ENCODE peak calls at places on chromosomes 5 and 9, in eight cellular contexts. D is psoas muscle; A is cardiac fibroblast; T is CD8-positive, alpha-beta T cell; H is spleen; U is colonic mucosa; K is NT2/D1; S is Panc1. O is an unnamed sample.

GRCh38 chr5:9197881-9198260 is 348.0 kb downstream of the SEMA5A start:
- DNase-seq in H (no peak), D (no peak), A (peak), S (no peak), K (no peak), T (no peak), U (no peak), O (no peak)

GRCh38 chr9:128552744-128553221 is 396 bp downstream of the SPTAN1 start:
- DNase-seq in U (peak), K (peak), S (no peak), T (no peak), H (peak), D (peak), A (peak), O (peak)

GRCh38 chr9:101235105-101235866 is 149.5 kb downstream of the BAAT start:
- DNase-seq in D (no peak), U (no peak), H (no peak), T (no peak), K (peak), S (no peak), A (peak), O (no peak)

GRCh38 chr5:170584003-170584402 is 80.2 kb downstream of the KCNIP1 start:
- DNase-seq in U (no peak), S (no peak), K (no peak), H (no peak), T (no peak), D (no peak), A (no peak), O (no peak)

GRCh38 chr9:116152941-116153764 is 438 bp upstream of the PAPPA start:
- DNase-seq in A (peak), T (no peak), U (no peak), K (peak), H (no peak), D (no peak), S (no peak), O (no peak)

GRCh38 chr9:138076650-138077009 is 199.0 kb downstream of the CACNA1B start:
- DNase-seq in H (no peak), U (no peak), S (no peak), K (no peak), D (no peak), T (peak), A (no peak), O (no peak)

GRCh38 chr5:155147222-155147621 is 133.7 kb downstream of the KIF4B start:
- DNase-seq in S (no peak), T (no peak), A (peak), U (no peak), K (no peak), D (no peak), H (no peak), O (no peak)

GRCh38 chr5:170184007-170184687 is 48.6 kb upstream of the C5orf58 start:
- DNase-seq in H (peak), S (peak), U (peak), D (peak), T (peak), A (peak), K (peak), O (peak)

GRCh38 chr5:116237917-116238502 is 153.2 kb downstream of the COMMD10 start:
- DNase-seq in U (no peak), K (no peak), H (no peak), D (no peak), S (no peak), A (peak), T (no peak), O (no peak)

GRCh38 chr9:2655411-2655901 is 33.9 kb downstream of the VLDLR start:
- DNase-seq in T (no peak), S (peak), K (no peak), U (no peak), D (no peak), H (no peak), A (peak), O (no peak)

GRCh38 chr5:82396871-82397514 is 118.8 kb upstream of the RPS23 start:
- DNase-seq in T (no peak), U (peak), S (peak), D (peak), K (no peak), H (no peak), A (peak), O (no peak)

GRCh38 chr5:150487199-150488061 is 20.5 kb upstream of the NDST1 start:
- DNase-seq in U (peak), D (peak), A (peak), K (no peak), S (no peak), T (no peak), H (peak), O (peak)

GRCh38 chr5:116771466-116772151 is 197.0 kb upstream of the SEMA6A start:
- DNase-seq in S (no peak), T (no peak), H (no peak), D (peak), U (no peak), K (no peak), A (peak), O (no peak)

GRCh38 chr5:136516617-136517016 is 151.3 kb upstream of the TRPC7 start:
- DNase-seq in S (no peak), T (no peak), A (no peak), K (no peak), D (no peak), H (no peak), U (no peak), O (no peak)

DNA sequence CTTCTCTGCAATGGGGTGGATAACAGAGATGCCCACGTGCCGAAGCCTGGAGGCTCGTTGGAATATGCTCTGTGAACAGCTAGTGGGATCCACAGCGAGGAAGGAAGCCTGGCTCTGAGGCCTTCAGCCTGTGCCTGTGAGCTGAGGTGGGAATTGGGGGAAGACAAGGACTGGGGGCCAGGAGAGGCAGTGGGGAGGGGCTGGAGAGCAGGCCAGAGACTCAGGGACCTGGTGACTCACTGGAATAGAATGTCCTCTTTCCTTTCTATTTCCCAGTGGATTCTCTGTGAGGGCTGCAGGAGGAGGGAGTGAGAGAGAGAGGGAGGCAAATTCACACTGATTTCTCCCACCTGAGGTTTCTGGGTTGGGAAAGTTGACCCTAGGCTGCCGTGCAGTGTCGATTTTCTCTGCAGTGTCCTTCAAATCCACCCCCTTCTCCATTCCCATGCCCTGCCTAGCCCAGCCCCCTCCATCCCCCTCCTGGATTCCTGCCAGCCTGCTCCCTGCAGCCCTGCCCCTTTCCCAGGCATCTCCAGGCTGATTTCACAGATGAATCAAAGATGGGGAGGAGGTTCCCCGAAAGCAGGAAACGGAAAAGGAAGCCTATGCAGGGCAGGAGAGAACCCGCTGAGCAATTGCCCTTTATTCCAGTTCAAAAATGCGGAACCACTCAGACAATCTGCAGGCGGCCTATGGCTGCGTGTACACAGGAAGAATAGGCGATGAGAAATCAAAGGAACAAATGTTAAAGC is 1.4 kb upstream of the SPAAR start:
- DNase-seq in H (no peak), T (no peak), D (peak), S (no peak), U (peak), K (peak), A (peak), O (peak)
- H3K4me3 ChIP-seq in H (no peak), T (no peak), D (peak), S (no peak), U (peak), K (peak), A (peak), O (peak)

GRCh38 chr9:37559855-37560592 is 16.2 kb downstream of the FBXO10 start:
- DNase-seq in K (no peak), S (no peak), D (no peak), A (no peak), H (no peak), U (no peak), T (no peak), O (no peak)
- H3K4me3 ChIP-seq in K (no peak), S (no peak), D (no peak), A (no peak), H (no peak), U (no peak), T (no peak), O (no peak)

GRCh38 chr9:70409800-70410199 is 4.7 kb downstream of the KLF9 start:
- DNase-seq in D (no peak), H (no peak), U (no peak), T (no peak), A (no peak), S (no peak), K (no peak), O (no peak)
- H3K4me3 ChIP-seq in D (peak), H (no peak), U (no peak), T (no peak), A (peak), S (no peak), K (no peak), O (peak)

DNA sequence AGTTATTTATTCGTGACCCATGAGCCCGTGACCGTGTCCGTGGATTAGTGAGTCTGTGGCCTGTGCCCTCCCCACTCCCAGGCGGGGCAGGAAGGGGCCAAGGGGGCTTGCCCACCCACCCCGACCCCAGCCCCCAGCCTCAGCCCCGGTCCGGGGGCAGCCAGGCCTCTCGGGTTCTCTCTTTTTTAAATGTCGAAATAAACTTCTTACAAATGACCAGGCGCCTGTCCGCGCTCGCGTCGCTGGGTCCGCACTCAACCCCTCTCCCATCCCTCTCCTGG is 7.6 kb downstream of the BARHL1 start:
- DNase-seq in D (no peak), U (no peak), S (no peak), H (no peak), K (no peak), A (no peak), T (no peak), O (no peak)
- H3K4me3 ChIP-seq in D (no peak), U (no peak), S (no peak), H (no peak), K (peak), A (no peak), T (no peak), O (no peak)

GRCh38 chr9:106620081-106620480 is 242.9 kb upstream of the ZNF462 start:
- DNase-seq in A (no peak), K (no peak), S (no peak), D (no peak), T (no peak), U (no peak), H (no peak), O (no peak)

GRCh38 chr9:106623558-106623957 is 239.4 kb upstream of the ZNF462 start:
- DNase-seq in H (no peak), U (no peak), D (no peak), S (no peak), K (no peak), A (no peak), T (no peak), O (no peak)

GRCh38 chr9:106622148-106622547 is 240.8 kb upstream of the ZNF462 start:
- DNase-seq in A (no peak), K (no peak), S (no peak), D (no peak), H (no peak), U (no peak), T (no peak), O (no peak)

GRCh38 chr9:106619211-106619610 is 243.8 kb upstream of the ZNF462 start:
- DNase-seq in K (no peak), T (no peak), U (no peak), H (no peak), S (no peak), A (peak), D (no peak), O (no peak)

GRCh38 chr9:106621299-106621920 is 241.6 kb upstream of the ZNF462 start:
- DNase-seq in D (no peak), H (no peak), S (no peak), A (no peak), T (no peak), K (no peak), U (no peak), O (no peak)
- H3K4me3 ChIP-seq in D (peak), H (no peak), S (no peak), A (no peak), T (no peak), K (no peak), U (no peak), O (no peak)

DNA sequence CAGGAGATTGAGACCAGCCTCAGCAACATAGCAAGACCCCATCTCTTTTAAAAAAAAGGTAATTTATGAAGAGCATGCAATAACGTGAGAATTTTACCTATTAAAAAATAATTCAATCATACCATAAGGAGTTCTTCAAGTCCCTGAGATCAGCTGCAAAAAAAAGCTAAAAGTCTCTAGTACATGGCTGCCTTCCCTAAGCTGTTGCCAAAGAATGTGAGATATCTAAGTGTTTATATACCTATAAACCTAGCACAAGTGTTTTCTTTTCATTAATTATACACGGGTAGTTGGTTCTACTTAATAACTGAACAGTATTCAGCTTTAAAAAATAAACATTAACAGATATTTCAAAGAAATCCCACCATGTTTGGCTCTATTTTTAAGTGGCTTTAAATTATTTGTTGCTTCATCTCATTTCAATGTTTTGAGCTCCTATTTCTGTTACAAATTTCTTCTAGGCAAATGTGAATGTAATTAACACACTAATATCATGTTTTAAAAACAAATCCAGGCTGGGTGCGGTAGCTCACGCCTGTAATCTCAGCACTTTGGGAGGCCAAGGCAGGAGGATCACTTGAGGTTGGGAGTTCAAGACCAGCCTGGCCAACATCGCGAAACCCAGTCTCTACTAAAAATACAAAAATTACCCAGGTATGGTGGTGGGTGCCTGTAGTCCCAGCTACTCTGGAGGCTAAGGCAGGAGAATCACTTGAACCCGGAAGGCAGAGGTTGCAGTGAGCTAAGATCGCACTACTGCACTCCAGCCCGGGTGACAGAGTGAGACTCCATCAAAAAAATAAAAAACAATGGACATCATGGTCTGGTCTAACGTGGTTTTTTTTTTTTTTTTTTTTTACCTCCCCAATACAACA is 25.7 kb downstream of the FNBP1 start:
- DNase-seq in K (no peak), H (no peak), A (no peak), S (no peak), T (peak), D (no peak), U (no peak), O (no peak)
- H3K4me3 ChIP-seq in K (no peak), H (no peak), A (no peak), S (no peak), T (no peak), D (no peak), U (no peak), O (no peak)